ENCODE peak calls at places on chromosomes 3 and 15, in nine cellular contexts. One of them, this sample, is unnamed.
A peak's percentile ranks its signal among the peaks of the same experiment; 100 is the strongest.

GRCh38 chr15:34154725-34155204 is 52.9 kb downstream of the PGBD4 start:
- DNase-seq in brain microvascular endothelial cell: peak; percentile 3
- DNase-seq in choroid plexus epithelial cell: peak; percentile 5
- DNase-seq in astrocyte of the spinal cord: peak; percentile 4
- DNase-seq in Caco-2: peak; percentile 2
- DNase-seq in IMR-90: peak; percentile 49
- DNase-seq in heart left ventricle: no peak
- DNase-seq in endodermal cell: peak; percentile 86
- DNase-seq in neural progenitor cell: no peak
- DNase-seq in this sample: peak; percentile 81

GRCh38 chr3:134327594-134327975 is 46.7 kb downstream of the AMOTL2 start:
- DNase-seq in brain microvascular endothelial cell: peak; percentile 81
- DNase-seq in choroid plexus epithelial cell: peak; percentile 82
- DNase-seq in astrocyte of the spinal cord: peak; percentile 81
- DNase-seq in Caco-2: no peak
- DNase-seq in IMR-90: peak; percentile 83
- DNase-seq in heart left ventricle: no peak
- DNase-seq in endodermal cell: peak; percentile 55
- DNase-seq in neural progenitor cell: no peak
- DNase-seq in this sample: peak; percentile 97

GRCh38 chr3:79604681-79605080 is 163.1 kb downstream of the ROBO1 start:
- DNase-seq in brain microvascular endothelial cell: no peak
- DNase-seq in choroid plexus epithelial cell: peak; percentile 81
- DNase-seq in astrocyte of the spinal cord: peak; percentile 42
- DNase-seq in Caco-2: no peak
- DNase-seq in IMR-90: no peak
- DNase-seq in heart left ventricle: no peak
- DNase-seq in endodermal cell: no peak
- DNase-seq in neural progenitor cell: no peak
- DNase-seq in this sample: no peak

GRCh38 chr15:74845208-74845568 is 2.2 kb upstream of the ULK3 start:
- DNase-seq in brain microvascular endothelial cell: no peak
- DNase-seq in choroid plexus epithelial cell: no peak
- DNase-seq in astrocyte of the spinal cord: no peak
- DNase-seq in Caco-2: no peak
- DNase-seq in IMR-90: no peak
- DNase-seq in heart left ventricle: no peak
- DNase-seq in endodermal cell: no peak
- DNase-seq in neural progenitor cell: no peak
- DNase-seq in this sample: no peak

GRCh38 chr15:68638953-68639500 is 60.2 kb downstream of the CORO2B start:
- DNase-seq in brain microvascular endothelial cell: peak; percentile 45
- DNase-seq in choroid plexus epithelial cell: peak; percentile 60
- DNase-seq in astrocyte of the spinal cord: peak; percentile 67
- DNase-seq in Caco-2: no peak
- DNase-seq in IMR-90: peak; percentile 57
- DNase-seq in heart left ventricle: no peak
- DNase-seq in endodermal cell: no peak
- DNase-seq in neural progenitor cell: no peak
- DNase-seq in this sample: no peak

GRCh38 chr3:99953596-99953995 is 135.9 kb downstream of the CMSS1 start:
- DNase-seq in brain microvascular endothelial cell: no peak
- DNase-seq in choroid plexus epithelial cell: no peak
- DNase-seq in astrocyte of the spinal cord: no peak
- DNase-seq in Caco-2: no peak
- DNase-seq in IMR-90: no peak
- DNase-seq in heart left ventricle: no peak
- DNase-seq in endodermal cell: no peak
- DNase-seq in neural progenitor cell: no peak
- DNase-seq in this sample: no peak

GRCh38 chr3:187107989-187108388 is 31.3 kb downstream of the RPL39L start:
- DNase-seq in brain microvascular endothelial cell: no peak
- DNase-seq in choroid plexus epithelial cell: no peak
- DNase-seq in astrocyte of the spinal cord: no peak
- DNase-seq in Caco-2: no peak
- DNase-seq in IMR-90: no peak
- DNase-seq in heart left ventricle: no peak
- DNase-seq in endodermal cell: no peak
- DNase-seq in neural progenitor cell: no peak
- DNase-seq in this sample: no peak

GRCh38 chr3:89353465-89353864 is 246.0 kb downstream of the EPHA3 start:
- DNase-seq in brain microvascular endothelial cell: no peak
- DNase-seq in choroid plexus epithelial cell: no peak
- DNase-seq in astrocyte of the spinal cord: no peak
- DNase-seq in Caco-2: no peak
- DNase-seq in IMR-90: no peak
- DNase-seq in heart left ventricle: no peak
- DNase-seq in endodermal cell: no peak
- DNase-seq in neural progenitor cell: no peak
- DNase-seq in this sample: peak; percentile 95

GRCh38 chr3:57893668-57894067 is 114.6 kb upstream of the FLNB start:
- DNase-seq in brain microvascular endothelial cell: peak; percentile 35
- DNase-seq in choroid plexus epithelial cell: no peak
- DNase-seq in astrocyte of the spinal cord: no peak
- DNase-seq in Caco-2: no peak
- DNase-seq in IMR-90: no peak
- DNase-seq in heart left ventricle: no peak
- DNase-seq in endodermal cell: no peak
- DNase-seq in neural progenitor cell: no peak
- DNase-seq in this sample: no peak

GRCh38 chr3:27228805-27229204 is 140.4 kb downstream of the NEK10 start:
- DNase-seq in brain microvascular endothelial cell: no peak
- DNase-seq in choroid plexus epithelial cell: no peak
- DNase-seq in astrocyte of the spinal cord: no peak
- DNase-seq in Caco-2: no peak
- DNase-seq in IMR-90: no peak
- DNase-seq in heart left ventricle: no peak
- DNase-seq in endodermal cell: peak; percentile 78
- DNase-seq in neural progenitor cell: peak; percentile 48
- DNase-seq in this sample: peak; percentile 5

GRCh38 chr15:62932436-62932835 is 110.1 kb upstream of the TPM1 start:
- DNase-seq in brain microvascular endothelial cell: peak; percentile 63
- DNase-seq in choroid plexus epithelial cell: peak; percentile 78
- DNase-seq in astrocyte of the spinal cord: peak; percentile 67
- DNase-seq in Caco-2: no peak
- DNase-seq in IMR-90: peak; percentile 95
- DNase-seq in heart left ventricle: no peak
- DNase-seq in endodermal cell: no peak
- DNase-seq in neural progenitor cell: no peak
- DNase-seq in this sample: no peak

GRCh38 chr3:14288833-14289451 is 110.3 kb downstream of the LSM3 start:
- DNase-seq in brain microvascular endothelial cell: no peak
- DNase-seq in choroid plexus epithelial cell: no peak
- DNase-seq in astrocyte of the spinal cord: no peak
- DNase-seq in Caco-2: no peak
- DNase-seq in IMR-90: no peak
- DNase-seq in heart left ventricle: no peak
- DNase-seq in endodermal cell: peak; percentile 55
- DNase-seq in neural progenitor cell: no peak
- DNase-seq in this sample: no peak

DNA sequence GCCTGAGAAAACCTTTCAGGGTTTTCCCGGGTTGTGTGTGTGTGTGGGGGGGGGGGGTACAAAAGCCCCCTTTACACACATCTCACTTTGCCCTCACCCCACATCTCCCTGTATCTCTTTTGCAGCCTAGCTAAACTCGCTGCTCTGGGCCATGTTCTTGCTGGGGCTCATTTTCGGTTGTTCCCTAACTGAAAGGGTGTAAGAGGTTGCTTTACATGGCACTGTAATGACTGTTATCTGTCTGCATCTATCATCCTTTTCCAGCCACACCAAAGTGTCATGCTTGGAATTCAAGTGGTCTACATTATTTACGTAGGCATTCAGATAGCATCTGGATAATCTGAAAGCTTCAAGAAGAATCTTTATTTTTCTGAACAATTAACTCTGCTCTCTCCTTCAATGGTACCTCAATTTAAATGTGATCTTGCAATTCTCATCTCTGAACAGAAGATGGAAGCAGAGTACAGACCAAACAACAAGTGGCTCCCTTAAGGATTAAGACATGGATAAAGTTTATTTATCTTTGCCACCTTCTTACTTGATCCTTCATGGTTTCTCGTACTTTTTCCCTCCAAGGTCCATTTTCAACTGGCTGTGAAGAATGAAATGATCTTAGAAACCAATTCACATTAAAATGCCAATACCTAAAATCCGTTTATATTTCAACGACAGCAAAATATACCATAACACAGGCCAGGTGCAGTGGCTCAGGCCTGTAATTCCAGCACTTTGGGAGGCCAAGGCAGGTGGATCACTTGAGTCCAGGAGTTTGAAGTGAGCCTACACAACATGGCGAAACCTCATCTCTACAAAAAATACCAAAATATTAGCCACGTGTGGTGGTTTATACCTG is 34.9 kb downstream of the DCLK3 start:
- DNase-seq in brain microvascular endothelial cell: peak; percentile 31
- DNase-seq in choroid plexus epithelial cell: peak; percentile 84
- DNase-seq in astrocyte of the spinal cord: peak; percentile 66
- DNase-seq in Caco-2: peak; percentile 43
- DNase-seq in IMR-90: peak; percentile 69
- DNase-seq in heart left ventricle: no peak
- DNase-seq in endodermal cell: no peak
- DNase-seq in neural progenitor cell: peak; percentile 44
- DNase-seq in this sample: peak; percentile 66
- TF ChIP-seq CTCF in brain microvascular endothelial cell: peak; percentile 53
- TF ChIP-seq CTCF in choroid plexus epithelial cell: peak; percentile 71
- TF ChIP-seq CTCF in astrocyte of the spinal cord: peak; percentile 68
- TF ChIP-seq CTCF in Caco-2: peak; percentile 65
- TF ChIP-seq CTCF in IMR-90: peak; percentile 86
- TF ChIP-seq CTCF in heart left ventricle: peak; percentile 67
- TF ChIP-seq CTCF in endodermal cell: peak; percentile 88
- TF ChIP-seq CTCF in neural progenitor cell: peak; percentile 86
- TF ChIP-seq CTCF in this sample: peak; percentile 73

DNA sequence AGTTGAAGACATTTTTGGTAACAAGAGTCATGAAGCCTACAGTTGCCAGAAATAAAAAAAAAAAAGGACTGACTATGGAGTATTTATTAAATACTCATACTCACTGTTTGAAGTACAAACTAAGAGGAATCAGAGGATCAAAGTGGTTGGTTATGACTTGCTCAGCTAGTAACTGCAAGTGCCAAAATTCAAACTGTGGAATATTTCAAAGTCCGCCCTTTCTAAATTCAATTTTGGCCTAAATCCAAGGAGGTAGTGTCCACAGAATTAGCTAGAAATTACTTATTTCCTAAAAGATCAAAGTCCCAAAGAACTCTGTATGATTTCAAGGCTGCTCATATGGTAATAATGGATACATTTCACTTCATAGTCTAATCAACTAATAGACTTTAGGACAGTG is 274.5 kb downstream of the ZBTB20 start:
- DNase-seq in brain microvascular endothelial cell: no peak
- DNase-seq in choroid plexus epithelial cell: no peak
- DNase-seq in astrocyte of the spinal cord: no peak
- DNase-seq in Caco-2: no peak
- DNase-seq in IMR-90: peak; percentile 24
- DNase-seq in heart left ventricle: no peak
- DNase-seq in endodermal cell: no peak
- DNase-seq in neural progenitor cell: no peak
- DNase-seq in this sample: no peak
- H3K4me3 ChIP-seq in brain microvascular endothelial cell: no peak overlapping the region
- H3K4me3 ChIP-seq in choroid plexus epithelial cell: no peak overlapping the region
- H3K4me3 ChIP-seq in astrocyte of the spinal cord: no peak overlapping the region
- H3K4me3 ChIP-seq in Caco-2: no peak overlapping the region
- H3K4me3 ChIP-seq in IMR-90: no peak overlapping the region
- H3K4me3 ChIP-seq in heart left ventricle: no peak overlapping the region
- H3K4me3 ChIP-seq in endodermal cell: no peak overlapping the region
- H3K4me3 ChIP-seq in neural progenitor cell: no peak overlapping the region
- H3K4me3 ChIP-seq in this sample: no peak overlapping the region

GRCh38 chr3:49845694-49846093 is 10.7 kb downstream of the TRAIP start:
- DNase-seq in brain microvascular endothelial cell: no peak
- DNase-seq in choroid plexus epithelial cell: no peak
- DNase-seq in astrocyte of the spinal cord: no peak
- DNase-seq in Caco-2: no peak
- DNase-seq in IMR-90: no peak
- DNase-seq in heart left ventricle: no peak
- DNase-seq in endodermal cell: no peak
- DNase-seq in neural progenitor cell: no peak
- DNase-seq in this sample: no peak
- TF ChIP-seq CTCF in brain microvascular endothelial cell: no peak
- TF ChIP-seq CTCF in choroid plexus epithelial cell: no peak
- TF ChIP-seq CTCF in astrocyte of the spinal cord: no peak
- TF ChIP-seq CTCF in Caco-2: no peak
- TF ChIP-seq CTCF in IMR-90: no peak
- TF ChIP-seq CTCF in heart left ventricle: no peak
- TF ChIP-seq CTCF in endodermal cell: no peak
- TF ChIP-seq CTCF in neural progenitor cell: no peak
- TF ChIP-seq CTCF in this sample: no peak

GRCh38 chr3:88032245-88032644 is 26.6 kb downstream of the CGGBP1 start:
- DNase-seq in brain microvascular endothelial cell: no peak
- DNase-seq in choroid plexus epithelial cell: peak; percentile 7
- DNase-seq in astrocyte of the spinal cord: peak; percentile 14
- DNase-seq in Caco-2: no peak
- DNase-seq in IMR-90: peak; percentile 3
- DNase-seq in heart left ventricle: no peak
- DNase-seq in endodermal cell: no peak
- DNase-seq in neural progenitor cell: no peak
- DNase-seq in this sample: no peak

GRCh38 chr3:88033088-88033487 is 25.7 kb downstream of the CGGBP1 start:
- DNase-seq in brain microvascular endothelial cell: no peak
- DNase-seq in choroid plexus epithelial cell: no peak
- DNase-seq in astrocyte of the spinal cord: no peak
- DNase-seq in Caco-2: no peak
- DNase-seq in IMR-90: no peak
- DNase-seq in heart left ventricle: no peak
- DNase-seq in endodermal cell: no peak
- DNase-seq in neural progenitor cell: no peak
- DNase-seq in this sample: no peak

GRCh38 chr3:88033806-88034205 is 25.0 kb downstream of the CGGBP1 start:
- DNase-seq in brain microvascular endothelial cell: no peak
- DNase-seq in choroid plexus epithelial cell: no peak
- DNase-seq in astrocyte of the spinal cord: no peak
- DNase-seq in Caco-2: no peak
- DNase-seq in IMR-90: no peak
- DNase-seq in heart left ventricle: no peak
- DNase-seq in endodermal cell: no peak
- DNase-seq in neural progenitor cell: no peak
- DNase-seq in this sample: no peak

GRCh38 chr3:88030200-88030599 is 28.6 kb downstream of the CGGBP1 start:
- DNase-seq in brain microvascular endothelial cell: no peak
- DNase-seq in choroid plexus epithelial cell: peak; percentile 28
- DNase-seq in astrocyte of the spinal cord: no peak
- DNase-seq in Caco-2: no peak
- DNase-seq in IMR-90: no peak
- DNase-seq in heart left ventricle: no peak
- DNase-seq in endodermal cell: no peak
- DNase-seq in neural progenitor cell: no peak
- DNase-seq in this sample: no peak

DNA sequence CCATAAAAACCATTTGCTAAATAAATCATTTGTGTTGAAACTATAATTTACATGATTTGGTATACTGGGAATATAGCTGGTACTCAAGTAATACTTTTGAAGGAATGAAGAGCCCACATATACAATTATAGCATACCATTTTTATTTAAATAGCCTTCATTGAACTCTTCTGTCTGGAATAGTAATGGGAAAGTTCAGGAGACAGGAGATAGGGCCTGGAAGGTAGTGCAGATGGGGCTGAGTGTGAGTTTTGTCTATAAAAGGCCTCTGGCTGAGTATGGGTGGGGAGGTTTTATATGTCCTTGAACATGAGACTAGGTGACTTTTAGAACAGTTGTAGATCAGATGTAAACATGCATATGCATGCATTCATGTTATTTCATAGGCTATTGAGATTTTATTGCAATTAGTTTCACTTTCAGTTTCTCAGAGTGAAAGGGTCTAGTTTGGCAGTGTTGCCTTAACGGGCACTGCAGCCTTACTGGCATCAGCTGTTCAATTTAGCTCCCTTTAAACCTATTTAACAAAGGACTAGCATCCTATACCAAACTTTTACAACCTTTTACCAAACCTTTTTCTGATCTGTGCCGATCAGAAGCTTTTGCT is 27.2 kb downstream of the CGGBP1 start:
- DNase-seq in brain microvascular endothelial cell: peak; percentile 8
- DNase-seq in choroid plexus epithelial cell: peak; percentile 50
- DNase-seq in astrocyte of the spinal cord: peak; percentile 63
- DNase-seq in Caco-2: no peak
- DNase-seq in IMR-90: peak; percentile 27
- DNase-seq in heart left ventricle: no peak
- DNase-seq in endodermal cell: no peak
- DNase-seq in neural progenitor cell: no peak
- DNase-seq in this sample: peak; percentile 22
- H3K4me3 ChIP-seq in brain microvascular endothelial cell: peak overlapping the region; percentile 35
- H3K4me3 ChIP-seq in choroid plexus epithelial cell: peak overlapping the region; percentile 30
- H3K4me3 ChIP-seq in astrocyte of the spinal cord: peak overlapping the region; percentile 28
- H3K4me3 ChIP-seq in Caco-2: no peak overlapping the region
- H3K4me3 ChIP-seq in IMR-90: peak overlapping the region; percentile 74
- H3K4me3 ChIP-seq in heart left ventricle: peak overlapping the region; percentile 43
- H3K4me3 ChIP-seq in endodermal cell: no peak overlapping the region
- H3K4me3 ChIP-seq in neural progenitor cell: no peak overlapping the region
- H3K4me3 ChIP-seq in this sample: peak overlapping the region; percentile 44